ENCODE peak calls at places on chromosomes 16 and 17, in eight cellular contexts. N is NB4, B is mammary epithelial cell, O is esophagus squamous epithelium, G is GM12865, E is uterus, S is stomach, X is Panc1. C is an unnamed sample.

GRCh38 chr17:7263071-7263800 is 958 bp upstream of the CLDN7 start:
- DNase-seq in N (no peak), B (no peak), O (no peak), G (no peak), E (no peak), S (no peak), X (no peak), C (no peak)

GRCh38 chr17:62660629-62661118 is 33.2 kb downstream of the MRC2 start:
- DNase-seq in N (no peak), B (no peak), O (no peak), G (no peak), E (no peak), S (no peak), X (no peak), C (no peak)

GRCh38 chr17:18025596-18026407 is 13.2 kb downstream of the ATPAF2 start:
- DNase-seq in N (peak), B (peak), O (no peak), G (peak), E (no peak), S (no peak), X (no peak), C (no peak)

GRCh38 chr17:47204722-47205418 is 4.3 kb upstream of the MYL4 start:
- DNase-seq in N (peak), B (peak), O (no peak), G (peak), E (no peak), S (no peak), X (no peak), C (no peak)

GRCh38 chr17:10149573-10150399 is 48.6 kb downstream of the GAS7 start:
- DNase-seq in N (peak), B (peak), O (no peak), G (peak), E (no peak), S (no peak), X (no peak), C (peak)

GRCh38 chr17:39553326-39553945 is 54.3 kb downstream of the NEUROD2 start:
- DNase-seq in N (peak), B (peak), O (no peak), G (no peak), E (no peak), S (no peak), X (no peak), C (no peak)

GRCh38 chr17:66904760-66905637 is 59.5 kb upstream of the CACNG4 start:
- DNase-seq in N (no peak), B (peak), O (no peak), G (no peak), E (peak), S (peak), X (no peak), C (no peak)

GRCh38 chr17:49993423-49994037 is 1.5 kb downstream of the DLX3 start:
- DNase-seq in N (peak), B (no peak), O (no peak), G (peak), E (no peak), S (peak), X (no peak), C (no peak)

GRCh38 chr17:72476575-72476986 is 355.8 kb downstream of the SOX9 start:
- DNase-seq in N (no peak), B (no peak), O (no peak), G (no peak), E (no peak), S (peak), X (no peak), C (no peak)

GRCh38 chr16:50207652-50208051 is 54.5 kb downstream of the TENT4B start:
- DNase-seq in N (no peak), B (no peak), O (no peak), G (no peak), E (no peak), S (no peak), X (no peak), C (peak)

GRCh38 chr16:50213939-50214519 is 52.3 kb upstream of the ADCY7 start:
- DNase-seq in N (peak), B (peak), O (no peak), G (peak), E (no peak), S (no peak), X (peak), C (no peak)

GRCh38 chr16:50208460-50208931 is 55.4 kb downstream of the TENT4B start:
- DNase-seq in N (no peak), B (peak), O (no peak), G (no peak), E (no peak), S (no peak), X (no peak), C (peak)

GRCh38 chr16:50209548-50210265 is 56.6 kb downstream of the TENT4B start:
- DNase-seq in N (peak), B (no peak), O (no peak), G (peak), E (no peak), S (no peak), X (no peak), C (no peak)

DNA sequence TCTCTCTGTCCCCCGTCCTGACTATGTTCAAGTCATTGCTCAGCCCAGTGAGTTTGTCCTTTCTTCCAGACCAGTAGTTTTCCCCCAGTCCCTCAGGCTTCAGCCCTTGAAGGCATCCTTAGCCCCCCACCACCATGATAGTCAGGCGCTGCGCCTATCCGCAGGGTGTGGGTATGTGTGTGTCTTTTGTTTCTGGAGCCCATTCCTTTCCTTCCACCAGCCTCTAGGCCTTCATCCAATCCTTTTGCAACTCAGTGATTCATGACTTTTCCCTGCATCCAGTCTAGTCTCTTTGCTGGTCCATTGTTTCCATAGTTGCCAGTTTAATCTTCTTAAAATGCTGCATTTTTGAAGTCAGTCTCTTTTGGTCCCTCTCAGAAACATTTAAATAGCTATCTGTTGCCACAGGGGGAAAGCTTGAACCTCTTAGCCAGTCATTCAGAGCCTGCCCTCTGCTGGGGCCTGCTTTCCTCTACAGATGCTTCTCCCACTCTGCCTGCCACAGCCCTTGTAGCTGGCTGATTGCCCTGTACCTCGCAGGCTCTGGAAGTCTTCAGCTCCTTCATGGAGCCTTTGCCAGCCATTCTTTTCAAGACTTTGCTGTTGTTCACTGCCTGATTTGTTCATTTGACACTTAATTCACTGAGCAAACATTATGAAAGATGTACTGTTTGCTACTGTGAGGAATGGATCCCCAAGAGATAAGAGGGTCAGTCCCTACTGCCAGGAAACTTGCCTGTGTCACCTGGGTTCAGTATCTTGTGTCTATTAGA is 55.9 kb upstream of the ADCY7 start:
- DNase-seq in N (peak), B (peak), O (no peak), G (peak), E (peak), S (peak), X (peak), C (peak)
- TF ChIP-seq CTCF in N (peak), B (peak), O (peak), G (peak), E (peak), S (peak), X (peak), C (peak)

DNA sequence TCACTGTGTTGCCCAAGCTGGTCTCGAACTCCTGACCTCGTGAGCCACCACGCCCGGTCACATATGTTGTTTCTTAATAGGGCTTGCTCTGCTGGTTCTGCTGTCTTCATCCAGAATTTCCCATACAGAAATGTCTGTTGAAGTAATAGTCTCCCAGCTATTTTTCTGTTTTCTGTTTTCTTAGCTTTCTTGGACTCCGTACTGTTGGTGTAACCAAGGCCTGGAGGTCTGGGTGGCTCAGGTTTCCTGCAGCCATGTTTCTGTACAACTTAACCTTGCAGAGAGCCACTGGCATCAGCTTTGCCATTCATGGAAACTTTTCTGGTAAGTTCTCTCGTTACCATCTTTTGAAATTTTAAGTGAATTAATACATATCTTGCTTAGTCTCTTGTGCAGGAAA is 2.8 kb downstream of the SF3B3 start:
- DNase-seq in N (peak), B (no peak), O (no peak), G (no peak), E (no peak), S (no peak), X (no peak), C (no peak)
- H3K4me3 ChIP-seq in N (peak), B (peak), O (no peak), G (peak), E (no peak), S (no peak), X (peak), C (peak)

GRCh38 chr17:31112001-31112661 is 17.4 kb downstream of the NF1 start:
- DNase-seq in N (no peak), B (peak), O (no peak), G (no peak), E (no peak), S (no peak), X (no peak), C (no peak)
- TF ChIP-seq CTCF in N (no peak), B (no peak), O (no peak), G (no peak), E (no peak), S (no peak), X (no peak), C (no peak)

GRCh38 chr17:74442670-74443515 is 11.0 kb downstream of the GPRC5C start:
- DNase-seq in N (peak), B (no peak), O (no peak), G (peak), E (peak), S (peak), X (no peak), C (no peak)

GRCh38 chr17:74442291-74442669 is 10.4 kb downstream of the GPRC5C start:
- DNase-seq in N (no peak), B (no peak), O (no peak), G (no peak), E (no peak), S (no peak), X (no peak), C (no peak)

GRCh38 chr17:74445156-74445555 is 13.3 kb downstream of the GPRC5C start:
- DNase-seq in N (no peak), B (no peak), O (no peak), G (no peak), E (no peak), S (no peak), X (no peak), C (no peak)

GRCh38 chr17:74444406-74444805 is 12.5 kb downstream of the GPRC5C start:
- DNase-seq in N (no peak), B (no peak), O (no peak), G (no peak), E (peak), S (peak), X (no peak), C (no peak)

DNA sequence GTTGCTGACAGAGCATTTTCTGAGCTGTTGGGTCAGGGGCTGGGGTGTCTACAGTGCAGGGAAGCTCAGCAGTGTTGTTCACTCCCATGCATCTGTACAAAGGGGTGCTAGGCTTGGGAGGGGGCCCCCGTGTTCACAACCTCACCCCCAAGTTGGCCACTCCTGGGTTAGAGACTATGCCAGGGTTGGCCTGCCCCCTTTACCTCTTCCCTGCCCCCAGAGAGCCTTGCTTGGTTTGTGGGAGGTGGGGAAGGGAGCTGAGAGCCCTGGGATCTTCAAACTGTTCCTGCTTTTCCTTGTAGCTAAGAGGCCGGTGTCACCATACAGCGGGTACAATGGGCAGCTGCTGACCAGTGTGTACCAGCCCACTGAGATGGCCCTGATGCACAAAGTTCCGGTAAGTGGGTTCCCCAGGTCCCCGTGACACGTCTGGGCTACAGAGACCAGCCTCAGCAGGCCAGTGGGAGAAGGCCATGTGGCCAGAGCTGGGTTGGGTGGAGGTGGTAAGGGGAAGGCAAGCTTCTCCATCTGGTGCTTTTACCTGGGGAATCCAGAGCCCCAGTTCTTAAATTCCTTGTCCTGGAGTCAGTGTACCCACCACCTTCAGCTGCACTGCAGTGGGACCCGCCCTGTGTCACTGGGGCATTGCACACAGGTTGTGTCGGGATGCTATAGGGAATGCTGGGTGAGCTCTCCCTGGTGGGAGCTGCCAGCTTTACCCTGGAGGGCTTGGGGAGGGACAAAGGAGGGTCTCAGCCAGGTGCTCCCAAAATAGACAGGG is 11.8 kb downstream of the GPRC5C start:
- DNase-seq in N (no peak), B (no peak), O (no peak), G (no peak), E (no peak), S (no peak), X (no peak), C (no peak)
- H3K4me3 ChIP-seq in N (no peak), B (no peak), O (no peak), G (no peak), E (no peak), S (no peak), X (no peak), C (no peak)

DNA sequence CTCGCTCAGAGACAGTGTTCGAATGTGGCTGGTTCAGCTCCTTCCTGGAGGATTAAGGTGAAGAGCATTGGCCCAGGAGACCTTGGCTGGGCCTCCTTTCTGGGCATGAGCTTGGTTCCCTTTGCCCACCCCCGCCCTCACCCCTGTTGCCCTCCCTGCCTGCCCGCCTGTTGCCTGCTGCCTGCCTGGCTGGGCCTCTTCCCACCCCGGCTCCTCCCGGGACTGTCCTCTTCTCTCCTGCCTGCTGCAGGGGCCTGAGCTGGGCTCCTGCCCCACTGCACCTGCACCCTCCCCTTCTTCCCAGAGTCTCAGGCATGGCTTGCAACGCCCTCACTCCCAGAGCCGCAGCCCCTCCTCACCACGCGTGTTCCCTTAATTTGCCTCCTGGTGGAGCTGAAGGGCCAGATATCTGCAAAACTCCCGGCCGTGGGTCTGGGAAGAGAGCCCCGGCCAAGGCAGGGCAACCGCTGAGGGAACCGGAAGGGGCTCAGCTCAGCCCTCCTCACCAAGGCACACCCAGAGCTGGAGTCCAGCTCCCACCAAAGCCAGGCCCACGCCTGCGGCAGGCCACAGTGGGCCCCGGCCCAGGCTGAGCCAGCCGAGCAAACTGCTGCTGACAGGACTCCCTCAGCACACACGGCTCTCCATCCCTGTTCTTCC is 31.2 kb downstream of the MNT start:
- DNase-seq in N (no peak), B (no peak), O (no peak), G (no peak), E (no peak), S (no peak), X (no peak), C (no peak)
- TF ChIP-seq CTCF in N (no peak), B (no peak), O (no peak), G (no peak), E (no peak), S (no peak), X (no peak), C (no peak)

GRCh38 chr17:77446959-77447634 is 306.3 kb downstream of the SEC14L1 start:
- DNase-seq in N (no peak), B (no peak), O (no peak), G (no peak), E (peak), S (no peak), X (no peak), C (no peak)

GRCh38 chr17:77445908-77446535 is 305.3 kb downstream of the SEC14L1 start:
- DNase-seq in N (peak), B (no peak), O (no peak), G (peak), E (no peak), S (peak), X (no peak), C (no peak)

GRCh38 chr17:77444653-77445029 is 303.9 kb downstream of the SEC14L1 start:
- DNase-seq in N (peak), B (no peak), O (no peak), G (peak), E (peak), S (no peak), X (no peak), C (no peak)

GRCh38 chr17:77443743-77444260 is 303.0 kb downstream of the SEC14L1 start:
- DNase-seq in N (no peak), B (no peak), O (no peak), G (no peak), E (no peak), S (no peak), X (no peak), C (no peak)

DNA sequence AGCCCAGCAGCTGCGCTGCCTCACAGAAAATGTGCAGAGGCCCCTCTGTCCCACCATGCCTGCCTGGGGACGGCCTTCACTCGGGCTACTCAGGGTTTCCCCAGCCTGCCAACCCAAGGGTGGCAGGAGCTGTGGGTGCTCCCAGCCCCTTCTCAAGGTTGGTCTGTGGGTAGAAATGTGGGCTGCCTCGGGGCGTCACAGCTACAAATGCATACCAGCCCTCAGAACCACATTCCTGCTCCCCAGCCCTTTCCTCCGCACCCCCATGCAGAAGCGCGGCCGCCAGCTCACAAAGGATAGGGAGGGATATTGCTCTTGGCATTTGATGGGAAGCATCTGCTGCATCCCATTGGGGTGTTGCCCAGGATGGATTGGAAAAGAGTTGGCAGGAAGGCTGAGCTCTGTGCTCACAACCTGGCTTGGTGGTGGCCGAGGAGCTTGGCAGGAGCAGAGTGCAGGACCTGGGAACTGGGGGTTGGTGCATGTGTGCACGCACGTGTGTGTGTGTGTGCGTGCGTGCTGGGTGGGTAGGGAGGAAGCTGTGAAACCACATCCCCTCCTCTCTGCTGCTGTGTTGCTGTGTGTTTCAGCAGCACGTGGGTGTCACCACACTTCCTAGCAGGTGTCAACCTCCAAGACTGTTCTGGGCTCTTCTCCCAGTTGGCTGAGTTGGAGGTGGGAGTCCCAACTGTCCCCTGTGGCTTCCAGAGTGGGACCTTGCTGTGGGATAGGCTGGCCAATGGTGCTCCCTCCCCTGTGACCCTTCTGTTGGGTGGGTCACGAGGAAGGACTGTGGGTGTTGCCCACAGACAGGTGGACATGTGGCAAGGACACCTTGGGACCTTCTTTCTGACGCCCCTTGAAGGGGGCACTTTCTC is 304.5 kb downstream of the SEC14L1 start:
- DNase-seq in N (peak), B (no peak), O (no peak), G (peak), E (peak), S (peak), X (no peak), C (no peak)
- H3K4me3 ChIP-seq in N (peak), B (no peak), O (no peak), G (peak), E (no peak), S (peak), X (no peak), C (no peak)

GRCh38 chr17:48791128-48792032 is 25.6 kb downstream of the TTLL6 start:
- DNase-seq in N (peak), B (peak), O (no peak), G (peak), E (peak), S (peak), X (peak), C (peak)
- TF ChIP-seq CTCF in N (peak), B (peak), O (peak), G (peak), E (peak), S (peak), X (peak), C (peak)

C was measured in HFF-Myc.